ENCODE peak calls at places on chromosomes 6 and 20, in five cellular contexts. P is hepatocyte, R is lower leg skin, Q is mammary epithelial cell, Z is IMR-90. K is an unnamed sample.

GRCh38 chr20:57737349-57737748 is 27.5 kb upstream of the PMEPA1 start:
- DNase-seq in R (no peak), P (no peak), Z (no peak), Q (no peak), K (no peak)

GRCh38 chr6:150269857-150270223 is 99.0 kb upstream of the IYD start:
- DNase-seq in R (peak; percentile 44), P (peak; percentile 72), Z (peak; percentile 36), Q (peak; percentile 100), K (no peak)

GRCh38 chr20:17612975-17613327 is 43.1 kb downstream of the DSTN start:
- DNase-seq in R (peak; percentile 15), Z (no peak), Q (no peak), P (peak; percentile 24), K (no peak)

GRCh38 chr6:168709991-168710390 is 269.0 kb downstream of the SMOC2 start:
- DNase-seq in R (no peak), P (no peak), Z (no peak), Q (no peak), K (no peak)

GRCh38 chr20:23399568-23400241 is 21.6 kb downstream of the NAPB start:
- DNase-seq in P (no peak), Q (peak; percentile 23), R (no peak), Z (peak; percentile 58), K (no peak)

GRCh38 chr6:100023798-100024197 is 29.8 kb upstream of the MCHR2 start:
- DNase-seq in Q (no peak), R (no peak), Z (no peak), P (no peak), K (no peak)

GRCh38 chr6:7901056-7901455 is 9.5 kb downstream of the TXNDC5 start:
- DNase-seq in P (no peak), R (no peak), Z (no peak), Q (no peak), K (no peak)

GRCh38 chr6:21922086-21922485 is 328.5 kb downstream of the SOX4 start:
- DNase-seq in Q (no peak), Z (peak; percentile 41), P (peak; percentile 25), R (no peak), K (no peak)

DNA sequence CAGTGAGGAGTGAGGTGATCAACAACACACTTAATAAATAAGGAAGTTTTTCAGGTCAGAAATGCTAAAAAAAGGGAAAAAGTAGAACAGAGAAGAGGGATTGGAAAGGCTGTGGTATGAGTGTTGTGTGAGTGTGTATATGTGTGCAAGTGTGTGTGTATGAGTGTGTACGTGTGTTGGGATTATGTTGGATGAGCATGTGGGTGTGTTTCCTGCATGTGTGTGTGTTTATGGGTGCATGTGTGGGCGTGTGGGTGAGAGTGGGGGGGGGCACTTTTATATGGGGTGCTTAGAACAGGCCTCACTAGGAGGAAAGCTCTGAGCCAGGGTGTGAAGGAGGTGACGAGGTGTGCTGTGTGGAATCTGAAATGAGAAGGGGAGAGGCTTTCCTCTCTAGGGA is 116.8 kb upstream of the SLC22A23 start:
- DNase-seq in R (no peak), P (no peak), Z (no peak), Q (no peak), K (no peak)
- TF ChIP-seq CTCF in R (no peak), P (no peak), Z (no peak), Q (no peak), K (no peak)

DNA sequence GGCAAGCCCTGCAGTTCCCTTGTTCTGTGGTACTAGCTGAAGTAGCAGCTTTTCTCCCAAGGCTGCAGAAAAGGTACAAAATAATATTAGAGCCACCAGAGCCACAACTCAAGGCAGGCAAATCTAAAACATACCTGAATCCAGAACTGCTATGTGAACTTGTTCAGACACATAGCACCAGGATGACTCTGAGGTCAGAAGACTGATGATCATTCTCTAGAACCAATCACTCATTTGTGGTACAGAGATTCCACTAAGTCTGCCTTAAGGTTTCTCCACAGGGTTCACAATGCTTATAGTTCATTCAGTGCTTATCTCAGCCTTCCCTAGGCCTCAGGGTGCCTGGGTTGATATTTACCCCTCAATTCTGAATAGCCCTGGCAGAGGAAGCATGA is 140.8 kb upstream of the MOCS1 start:
- DNase-seq in Z (no peak), R (no peak), Q (peak; percentile 77), P (no peak), K (no peak)
- TF ChIP-seq CTCF in Z (no peak), R (no peak), Q (no peak), P (no peak), K (no peak)

DNA sequence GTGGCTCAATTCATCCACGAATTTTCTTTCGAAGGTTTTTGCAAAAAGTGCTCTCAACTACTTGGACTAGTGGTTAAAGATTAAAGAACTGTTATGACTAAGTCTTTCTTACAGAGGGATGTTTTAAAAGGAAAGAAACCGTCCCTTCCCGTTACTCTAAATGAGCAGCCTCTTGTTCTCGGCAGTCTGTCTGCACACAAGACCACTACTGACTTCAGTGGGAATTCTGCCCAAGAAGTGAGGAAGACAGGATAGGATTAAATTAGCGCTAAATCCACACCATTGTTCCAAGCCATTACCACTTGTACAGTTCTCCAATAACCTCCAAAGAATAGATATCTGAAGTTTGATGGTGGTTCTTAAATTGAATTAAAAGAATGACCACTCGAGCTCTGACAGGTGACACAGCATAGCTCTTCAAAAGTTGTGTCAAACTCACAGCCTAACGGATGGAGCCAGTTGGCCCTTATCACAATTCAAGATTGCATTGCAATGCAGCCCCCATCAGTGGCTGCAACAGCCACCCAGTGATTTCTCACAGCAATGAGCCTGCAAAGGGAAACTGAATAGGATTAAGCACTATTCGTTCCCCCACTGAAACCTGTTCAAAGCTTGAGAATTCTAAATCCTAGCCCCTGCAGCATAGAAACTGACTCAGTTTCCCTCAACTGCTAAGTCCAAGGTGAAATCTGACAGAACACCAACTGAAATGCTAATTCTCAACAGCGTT is 1.8 kb downstream of the EPB41L2 start:
- DNase-seq in R (no peak), Z (peak; percentile 67), P (peak; percentile 11), Q (no peak), K (no peak)
- TF ChIP-seq CTCF in R (no peak), Z (no peak), P (no peak), Q (no peak), K (no peak)

GRCh38 chr6:25898289-25898977 is 24.4 kb upstream of the SLC17A3 start:
- DNase-seq in Z (no peak), Q (no peak), P (peak; percentile 17), R (no peak), K (no peak)

GRCh38 chr6:25896252-25896651 is 22.2 kb upstream of the SLC17A3 start:
- DNase-seq in P (no peak), Q (no peak), R (no peak), Z (no peak), K (no peak)

GRCh38 chr6:25892877-25893276 is 18.8 kb upstream of the SLC17A3 start:
- DNase-seq in R (no peak), Z (no peak), P (no peak), Q (no peak), K (no peak)

GRCh38 chr6:25893778-25894177 is 19.7 kb upstream of the SLC17A3 start:
- DNase-seq in R (no peak), P (no peak), Z (no peak), Q (no peak), K (no peak)

DNA sequence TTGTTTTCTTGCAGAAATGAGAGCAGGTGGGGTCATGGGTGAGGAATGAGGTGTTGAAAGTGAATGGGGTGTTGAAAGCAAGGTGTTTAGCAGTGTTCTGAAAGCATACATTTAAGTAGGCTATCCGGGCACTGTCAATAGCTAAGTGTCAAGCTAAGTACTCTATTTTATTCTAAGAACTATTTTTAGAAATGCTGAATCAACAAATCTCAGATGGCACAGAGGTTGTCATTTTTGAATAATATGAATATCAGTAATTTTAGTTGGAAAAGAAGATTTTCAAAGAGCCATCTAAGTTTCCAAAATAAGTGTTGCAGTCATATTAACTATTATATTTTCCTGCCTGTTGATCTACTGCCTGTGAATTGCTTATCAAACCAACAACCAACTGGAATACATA is 21.7 kb upstream of the SLC17A3 start:
- DNase-seq in Z (no peak), P (no peak), R (no peak), Q (no peak), K (no peak)
- TF ChIP-seq CTCF in Z (no peak), P (no peak), R (no peak), Q (no peak), K (no peak)

DNA sequence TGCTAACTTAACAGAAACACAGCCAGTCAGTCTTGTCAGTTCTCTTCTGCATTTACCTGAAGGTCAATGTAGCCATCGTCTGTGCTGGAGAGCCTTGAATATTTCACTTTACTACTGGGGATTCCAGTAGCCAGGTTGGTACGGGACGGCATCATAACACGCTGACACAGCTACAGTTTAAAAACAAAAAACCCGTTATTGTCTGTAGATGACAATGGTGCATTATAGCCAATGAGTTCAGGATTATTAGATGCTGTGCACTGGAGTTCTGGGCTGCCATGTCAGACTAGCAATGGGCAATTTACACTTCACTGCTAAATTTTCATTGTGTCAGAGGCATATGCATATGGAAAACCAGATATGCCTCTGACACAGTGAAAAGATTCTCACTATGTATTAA is 10.5 kb downstream of the PCNA start:
- DNase-seq in R (no peak), Q (no peak), P (no peak), Z (no peak), K (no peak)
- TF ChIP-seq CTCF in R (no peak), Q (no peak), P (no peak), Z (no peak), K (no peak)

GRCh38 chr20:45294659-45295058 is 12.0 kb upstream of the RBPJL start:
- DNase-seq in R (no peak), Z (no peak), Q (no peak), P (no peak), K (no peak)

GRCh38 chr20:45293041-45294002 is 13.3 kb upstream of the RBPJL start:
- DNase-seq in P (peak; percentile 87), Z (peak; percentile 46), Q (peak; percentile 60), R (peak; percentile 77), K (peak; percentile 85)

GRCh38 chr20:45291526-45291925 is 15.1 kb upstream of the RBPJL start:
- DNase-seq in Z (no peak), Q (no peak), P (no peak), R (no peak), K (no peak)

GRCh38 chr20:45292343-45292742 is 14.3 kb upstream of the RBPJL start:
- DNase-seq in Q (no peak), R (no peak), Z (no peak), P (no peak), K (no peak)

DNA sequence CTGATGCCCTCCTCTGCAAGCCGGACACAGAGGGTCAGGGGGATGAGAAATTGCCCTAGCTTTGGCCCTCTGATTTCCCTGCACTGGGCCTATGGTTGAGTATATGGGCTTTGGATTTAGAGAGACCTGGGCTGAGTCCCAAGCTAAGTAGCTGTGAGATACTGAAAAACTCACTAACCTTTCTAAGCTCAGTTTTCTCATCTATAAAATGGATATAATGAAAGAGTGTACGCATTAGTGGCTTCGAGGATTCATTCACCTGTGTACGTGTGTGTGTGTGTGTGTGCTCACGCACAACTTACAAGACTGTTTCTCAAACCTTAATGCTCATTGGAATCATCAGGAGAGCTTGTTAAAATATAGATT is 12.7 kb upstream of the RBPJL start:
- DNase-seq in Z (no peak), P (no peak), R (no peak), Q (no peak), K (no peak)
- TF ChIP-seq CTCF in Z (no peak), P (no peak), R (no peak), Q (no peak), K (peak; percentile 3)

GRCh38 chr6:156065838-156066237 is 610.2 kb upstream of the NOX3 start:
- DNase-seq in P (no peak), Q (no peak), R (no peak), Z (no peak), K (no peak)

DNA sequence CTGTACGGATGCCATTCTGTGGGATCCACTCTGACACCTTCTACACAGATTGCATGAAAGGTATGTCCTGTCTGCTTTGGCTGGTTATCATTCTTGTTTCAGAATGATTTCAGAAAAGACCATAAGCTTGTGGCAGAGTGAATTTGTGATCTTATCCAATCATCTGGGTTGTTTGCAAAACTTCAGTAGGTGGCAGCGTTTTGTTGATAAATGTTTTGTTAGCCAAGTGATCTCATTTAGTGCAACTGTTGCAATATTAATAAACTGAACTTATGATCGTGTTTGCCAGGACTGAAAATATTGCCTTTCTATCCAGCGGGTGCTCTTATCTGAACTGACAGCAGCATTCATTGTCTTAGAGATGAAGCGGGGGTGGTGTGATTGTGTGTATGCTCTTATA is 613.2 kb upstream of the NOX3 start:
- DNase-seq in P (no peak), R (no peak), Z (no peak), Q (no peak), K (no peak)
- TF ChIP-seq CTCF in P (no peak), R (no peak), Z (no peak), Q (no peak), K (no peak)